ENCODE peak calls at places on chromosomes 11 and 22, in six cellular contexts. Q is MM.1S; H is GM23248; V is CD8-positive, alpha-beta T cell; P is uterus; T is pancreas. U is an unnamed sample.

GRCh38 chr11:34620820-34621792 is at the start of gene EHF:
- DNase-seq in P (no peak), T (peak; percentile 41), H (no peak), Q (no peak), V (no peak), U (no peak)

GRCh38 chr11:133907841-133908241 is 48.9 kb downstream of the IGSF9B start:
- DNase-seq in T (no peak), Q (no peak), H (no peak), P (no peak), V (no peak), U (no peak)

GRCh38 chr22:33050614-33051230 is 7.5 kb downstream of the SYN3 start:
- DNase-seq in T (no peak), Q (no peak), P (no peak), V (no peak), H (no peak), U (no peak)

GRCh38 chr11:121071456-121072236 is 29.4 kb upstream of the TECTA start:
- DNase-seq in H (no peak), T (no peak), V (no peak), P (no peak), Q (no peak), U (no peak)

GRCh38 chr11:44008698-44009097 is 39.1 kb upstream of the ACCSL start:
- DNase-seq in H (no peak), P (no peak), Q (no peak), V (no peak), T (no peak), U (no peak)

GRCh38 chr11:106344392-106344791 is 266.9 kb downstream of the AASDHPPT start:
- DNase-seq in H (peak; percentile 45), V (no peak), Q (no peak), P (no peak), T (no peak), U (no peak)

GRCh38 chr11:28461338-28461737 is 353.1 kb downstream of the METTL15 start:
- DNase-seq in P (no peak), V (no peak), T (no peak), H (peak; percentile 58), Q (no peak), U (no peak)

GRCh38 chr22:29116397-29117123 is 43.7 kb downstream of the KREMEN1 start:
- DNase-seq in Q (no peak), H (no peak), P (no peak), T (no peak), V (no peak), U (peak; percentile 2)

GRCh38 chr11:88175004-88175706 is at the start of gene RAB38:
- DNase-seq in T (peak; percentile 54), V (peak; percentile 10), H (peak; percentile 41), P (peak; percentile 33), Q (no peak), U (no peak)

GRCh38 chr11:47257518-47258316 is at the start of gene NR1H3:
- DNase-seq in V (no peak), Q (no peak), T (peak; percentile 80), P (peak; percentile 87), H (peak; percentile 73), U (no peak)

GRCh38 chr11:57275582-57275981 is 38.5 kb upstream of the APLNR start:
- DNase-seq in V (no peak), P (no peak), T (no peak), Q (no peak), H (no peak), U (no peak)

GRCh38 chr11:8732748-8733241 is 50.2 kb downstream of the RPL27A start:
- DNase-seq in T (peak; percentile 67), V (no peak), H (peak; percentile 91), P (peak; percentile 75), Q (no peak), U (no peak)

DNA sequence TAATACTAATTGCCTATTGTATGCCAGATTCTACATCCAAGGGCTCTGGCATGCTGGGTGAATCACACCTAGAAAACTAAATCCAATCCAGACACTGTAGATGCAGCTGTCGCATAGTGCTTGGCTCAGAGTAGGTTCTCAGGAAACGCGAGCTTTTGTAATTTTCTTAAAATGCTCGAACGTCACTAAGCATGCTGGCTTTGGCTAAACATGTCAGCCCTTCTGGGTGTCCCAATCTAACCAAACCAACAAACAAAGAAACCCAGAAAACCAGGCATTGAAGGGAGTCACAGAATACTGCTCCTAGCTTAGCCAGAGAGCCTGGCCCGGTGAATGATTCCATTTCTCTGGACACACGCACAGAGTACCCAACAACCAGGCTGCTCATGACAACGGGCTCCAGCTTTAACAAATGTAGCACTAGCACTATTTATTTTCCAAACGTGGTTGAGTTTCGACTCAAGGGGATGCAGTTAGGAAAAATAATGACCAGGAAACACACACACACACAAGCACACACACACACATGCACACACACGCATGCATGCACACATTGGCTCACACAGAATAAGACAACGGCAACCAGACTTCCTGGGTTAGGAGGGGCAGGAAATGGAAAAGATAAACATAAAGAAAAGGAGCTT is 492.6 kb downstream of the MIAT start:
- DNase-seq in H (peak; percentile 75), P (no peak), T (no peak), V (no peak), Q (no peak), U (no peak)
- H3K4me1 ChIP-seq in H (peaks cover 19% of the 10 kb centered on the region), P (no peaks in the 10 kb centered on the region), T (peaks cover 11% of the 10 kb centered on the region), V (no peaks in the 10 kb centered on the region), Q (no peaks in the 10 kb centered on the region), U (no peaks in the 10 kb centered on the region)

GRCh38 chr22:38087855-38088254 is 3.9 kb upstream of the SLC16A8 start:
- DNase-seq in Q (no peak), P (no peak), T (no peak), H (no peak), V (no peak), U (no peak)

GRCh38 chr22:38086001-38086845 is 2.2 kb upstream of the SLC16A8 start:
- DNase-seq in H (no peak), P (no peak), V (no peak), T (no peak), Q (no peak), U (no peak)

GRCh38 chr22:38085056-38085455 is 1.1 kb upstream of the SLC16A8 start:
- DNase-seq in Q (no peak), V (no peak), T (no peak), P (no peak), H (no peak), U (no peak)

GRCh38 chr22:38085501-38085900 is 1.5 kb upstream of the SLC16A8 start:
- DNase-seq in V (no peak), T (no peak), P (no peak), Q (no peak), H (no peak), U (no peak)

DNA sequence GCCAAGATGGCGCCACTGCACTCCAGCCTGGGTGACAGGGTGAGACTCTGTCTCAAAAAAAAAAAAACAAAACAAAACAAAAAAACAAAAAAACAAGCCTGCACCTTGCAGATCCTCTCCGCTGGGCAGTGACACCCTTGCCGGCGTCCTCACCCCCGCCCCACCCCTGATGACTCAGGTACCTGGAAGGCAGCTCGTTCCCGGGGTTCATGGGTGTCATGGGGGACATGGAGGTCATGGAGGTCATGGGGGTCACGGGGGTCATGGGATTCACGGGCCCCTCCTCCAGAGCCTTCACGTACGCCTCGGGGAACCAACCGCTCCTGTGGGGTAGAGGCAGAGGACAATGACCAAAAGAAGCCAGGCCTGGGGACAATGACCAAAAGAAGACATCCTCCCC is 3.0 kb upstream of the SLC16A8 start:
- DNase-seq in T (no peak), P (no peak), Q (no peak), H (no peak), V (no peak), U (no peak)
- H3K27ac ChIP-seq in T (no peak overlapping the region), P (no peak overlapping the region), Q (no peak overlapping the region), H (no peak overlapping the region), V (no peak overlapping the region), U (no peak overlapping the region)

GRCh38 chr11:118889796-118890195 is 6.1 kb downstream of the CXCR5 start:
- DNase-seq in Q (no peak), H (peak; percentile 94), T (peak; percentile 80), P (peak; percentile 81), V (no peak), U (no peak)
- H3K4me1 ChIP-seq in Q (peaks cover 16% of the 10 kb centered on the region), H (peaks cover 37% of the 10 kb centered on the region), T (peaks cover 30% of the 10 kb centered on the region), P (peaks cover 8% of the 10 kb centered on the region), V (peaks cover 77% of the 10 kb centered on the region), U (peaks cover 81% of the 10 kb centered on the region)

DNA sequence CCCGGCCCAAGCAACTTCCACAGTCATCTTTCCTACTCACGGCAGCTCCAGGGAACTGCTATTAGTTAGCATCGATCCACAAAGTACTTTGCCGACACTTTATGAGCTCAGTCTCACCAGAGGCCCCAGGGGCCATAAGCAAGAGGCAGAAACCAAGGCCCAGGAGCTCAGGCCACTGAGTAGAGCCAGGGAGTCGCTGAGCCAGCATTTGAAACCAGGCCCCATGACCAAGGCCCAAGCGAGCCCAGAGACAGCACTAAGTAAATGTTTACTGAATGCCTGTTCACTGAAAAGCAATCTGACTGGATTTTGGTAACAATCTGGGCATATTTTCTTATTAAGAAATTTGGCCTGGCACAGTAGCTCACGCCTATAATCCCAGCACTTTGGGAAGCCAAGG is 43.3 kb downstream of the ARRB1 start:
- DNase-seq in T (peak; percentile 33), Q (no peak), P (no peak), V (no peak), H (no peak), U (no peak)
- H3K27ac ChIP-seq in T (peak overlapping the region; percentile 15), Q (no peak overlapping the region), P (no peak overlapping the region), V (no peak overlapping the region), H (no peak overlapping the region), U (no peak overlapping the region)